ENCODE peak calls at places on chromosome 11, in nine cellular contexts. J, G, L, Z, T, I, P, U and V are unnamed samples.

GRCh38 chr11:118076754-118077281 is at the start of gene TMPRSS4:
- DNase-seq in J (no peak), G (no peak), L (no peak), Z (no peak), T (no peak), I (no peak), P (no peak), U (no peak), V (no peak)

GRCh38 chr11:11786771-11787170 is 55.0 kb upstream of the USP47 start:
- DNase-seq in J (peak; percentile 47), G (no peak), L (no peak), Z (peak; percentile 47), T (no peak), I (no peak), P (peak; percentile 34), U (peak; percentile 49), V (no peak)

GRCh38 chr11:84628871-84629625 is 998.1 kb downstream of the DLG2 start:
- DNase-seq in J (no peak), G (no peak), L (no peak), Z (no peak), T (no peak), I (no peak), P (no peak), U (no peak), V (no peak)

GRCh38 chr11:100831929-100832480 is 144.9 kb downstream of the ARHGAP42 start:
- DNase-seq in J (no peak), G (no peak), L (no peak), Z (no peak), T (no peak), I (no peak), P (no peak), U (no peak), V (no peak)

GRCh38 chr11:115444542-115444941 is 59.7 kb downstream of the CADM1 start:
- DNase-seq in J (no peak), G (no peak), L (no peak), Z (no peak), T (no peak), I (no peak), P (no peak), U (no peak), V (no peak)

GRCh38 chr11:73956876-73957653 is 6.2 kb downstream of the DNAJB13 start:
- DNase-seq in J (no peak), G (no peak), L (no peak), Z (no peak), T (no peak), I (no peak), P (no peak), U (no peak), V (no peak)

GRCh38 chr11:123550620-123550917 is 103.9 kb downstream of the SCN3B start:
- DNase-seq in J (no peak), G (no peak), L (no peak), Z (no peak), T (no peak), I (no peak), P (no peak), U (no peak), V (no peak)

GRCh38 chr11:106051103-106051502 is 26.0 kb downstream of the KBTBD3 start:
- DNase-seq in J (no peak), G (no peak), L (no peak), Z (no peak), T (no peak), I (no peak), P (no peak), U (no peak), V (no peak)

GRCh38 chr11:113377606-113378005 is 10.0 kb upstream of the ANKK1 start:
- DNase-seq in J (no peak), G (no peak), L (no peak), Z (no peak), T (no peak), I (no peak), P (no peak), U (no peak), V (no peak)

GRCh38 chr11:116309446-116309845 is 463.3 kb downstream of the BUD13 start:
- DNase-seq in J (no peak), G (no peak), L (no peak), Z (no peak), T (no peak), I (no peak), P (no peak), U (no peak), V (no peak)

GRCh38 chr11:45890886-45891550 is 5.6 kb downstream of the MAPK8IP1 start:
- DNase-seq in J (no peak), G (no peak), L (no peak), Z (no peak), T (no peak), I (no peak), P (no peak), U (no peak), V (no peak)

GRCh38 chr11:83709434-83709833 is 423.3 kb upstream of the CCDC90B start:
- DNase-seq in J (no peak), G (no peak), L (no peak), Z (no peak), T (no peak), I (no peak), P (no peak), U (no peak), V (no peak)

GRCh38 chr11:73950869-73951710 is at the start of gene DNAJB13:
- DNase-seq in J (peak; percentile 64), G (no peak), L (no peak), Z (peak; percentile 67), T (peak; percentile 47), I (peak; percentile 85), P (peak; percentile 42), U (peak; percentile 58), V (peak; percentile 70)

GRCh38 chr11:78203184-78203583 is 14.5 kb downstream of the USP35 start:
- DNase-seq in J (peak; percentile 40), G (no peak), L (no peak), Z (no peak), T (no peak), I (no peak), P (no peak), U (peak; percentile 35), V (no peak)

GRCh38 chr11:17171342-17171741 is 36.4 kb downstream of the PIK3C2A start:
- DNase-seq in J (no peak), G (no peak), L (no peak), Z (no peak), T (no peak), I (no peak), P (no peak), U (no peak), V (no peak)

GRCh38 chr11:68020575-68020974 is 9.9 kb upstream of the NDUFS8 start:
- DNase-seq in J (no peak), G (no peak), L (no peak), Z (peak; percentile 83), T (no peak), I (no peak), P (peak; percentile 52), U (no peak), V (no peak)

GRCh38 chr11:614091-614582 is 1.6 kb downstream of the IRF7 start:
- DNase-seq in J (no peak), G (no peak), L (no peak), Z (no peak), T (no peak), I (no peak), P (no peak), U (no peak), V (no peak)

GRCh38 chr11:122656073-122656630 is 630 bp downstream of the UBASH3B start:
- DNase-seq in J (peak; percentile 37), G (peak; percentile 60), L (peak; percentile 47), Z (peak; percentile 53), T (peak; percentile 49), I (peak; percentile 30), P (no peak), U (no peak), V (peak; percentile 54)

GRCh38 chr11:133347988-133348387 is 184.3 kb downstream of the OPCML start:
- DNase-seq in J (no peak), G (no peak), L (no peak), Z (no peak), T (no peak), I (no peak), P (peak; percentile 47), U (no peak), V (no peak)

GRCh38 chr11:66589996-66590675 is 2.7 kb downstream of the CCDC87 start:
- DNase-seq in J (no peak), G (no peak), L (no peak), Z (no peak), T (no peak), I (no peak), P (no peak), U (no peak), V (no peak)

GRCh38 chr11:33894402-33894754 is 2.5 kb upstream of the LMO2 start:
- DNase-seq in J (no peak), G (no peak), L (no peak), Z (no peak), T (no peak), I (no peak), P (no peak), U (no peak), V (no peak)

GRCh38 chr11:28969832-28970231 is 861.6 kb downstream of the METTL15 start:
- DNase-seq in J (no peak), G (no peak), L (no peak), Z (peak; percentile 86), T (no peak), I (no peak), P (no peak), U (no peak), V (no peak)

GRCh38 chr11:8593935-8594909 is at the start of gene STK33:
- DNase-seq in J (peak; percentile 10), G (no peak), L (peak; percentile 68), Z (peak; percentile 50), T (peak; percentile 55), I (peak; percentile 76), P (peak; percentile 82), U (peak; percentile 57), V (peak; percentile 80)

GRCh38 chr11:3180869-3181268 is 15.8 kb upstream of the OSBPL5 start:
- DNase-seq in J (no peak), G (no peak), L (no peak), Z (no peak), T (no peak), I (no peak), P (no peak), U (no peak), V (no peak)

GRCh38 chr11:72307439-72307838 is 63.5 kb upstream of the PHOX2A start:
- DNase-seq in J (no peak), G (no peak), L (no peak), Z (no peak), T (no peak), I (no peak), P (no peak), U (no peak), V (no peak)

GRCh38 chr11:94968334-94968958 is 4.9 kb downstream of the CWC15 start:
- DNase-seq in J (peak; percentile 31), G (no peak), L (no peak), Z (peak; percentile 13), T (no peak), I (no peak), P (no peak), U (peak; percentile 49), V (no peak)

GRCh38 chr11:69648679-69649575 is 8.0 kb downstream of the CCND1 start:
- DNase-seq in J (no peak), G (no peak), L (no peak), Z (no peak), T (no peak), I (no peak), P (no peak), U (no peak), V (no peak)

GRCh38 chr11:123806249-123806648 is at the start of gene OR6M1:
- DNase-seq in J (no peak), G (no peak), L (no peak), Z (no peak), T (no peak), I (no peak), P (no peak), U (no peak), V (no peak)

GRCh38 chr11:122578168-122578825 is 77.2 kb upstream of the UBASH3B start:
- DNase-seq in J (peak; percentile 30), G (no peak), L (no peak), Z (peak; percentile 28), T (no peak), I (no peak), P (no peak), U (no peak), V (no peak)

GRCh38 chr11:8671651-8672062 is 10.8 kb downstream of the TRIM66 start:
- DNase-seq in J (no peak), G (no peak), L (peak; percentile 47), Z (no peak), T (no peak), I (no peak), P (no peak), U (no peak), V (no peak)

GRCh38 chr11:117618273-117618672 is 178.7 kb downstream of the DSCAML1 start:
- DNase-seq in J (no peak), G (no peak), L (no peak), Z (no peak), T (no peak), I (no peak), P (no peak), U (no peak), V (no peak)